ENCODE peak calls at places on chromosomes 2 and 18, in ten cellular contexts. C is T-helper 17 cell; R is stimulated activated CD4-positive, alpha-beta T cell treated with anti-CD3 and anti-CD28 coated beads, Interleukin-12 subunit alpha, Interleukin-12 subunit beta, amount 100 ng/mL, for 4 hours; E is A172; A is astrocyte; L is globus pallidus; D is AG08396; M is Calu3; J is H9; O is heart left ventricle. K is an unnamed sample.

GRCh38 chr2:224369028-224369632 is 32.8 kb downstream of the FAM124B start:
- DNase-seq in A (no peak), C (no peak), M (peak), R (no peak), E (peak), D (peak), L (no peak), O (no peak), J (no peak), K (peak)

GRCh38 chr2:26901326-26902183 is 53.6 kb downstream of the DPYSL5 start:
- DNase-seq in L (peak), E (no peak), D (no peak), M (no peak), J (peak), C (no peak), R (no peak), O (no peak), A (no peak), K (no peak)

GRCh38 chr2:151237422-151238012 is 24.1 kb downstream of the RBM43 start:
- DNase-seq in L (no peak), J (no peak), E (peak), O (no peak), D (no peak), A (peak), R (no peak), C (no peak), M (peak), K (no peak)

GRCh38 chr2:71830497-71831207 is 317.0 kb downstream of the CYP26B1 start:
- DNase-seq in O (no peak), D (no peak), A (no peak), L (no peak), E (no peak), M (no peak), R (no peak), J (peak), C (no peak), K (no peak)

GRCh38 chr2:138707424-138708074 is 72.6 kb downstream of the NXPH2 start:
- DNase-seq in E (peak), A (peak), M (no peak), L (no peak), C (no peak), J (no peak), D (peak), O (no peak), R (no peak), K (peak)

GRCh38 chr18:46570666-46571065 is 86.4 kb downstream of the LOXHD1 start:
- DNase-seq in E (no peak), O (no peak), L (no peak), J (no peak), D (no peak), R (no peak), A (no peak), M (no peak), C (no peak), K (no peak)

GRCh38 chr2:10392951-10393647 is 55.0 kb downstream of the ODC1 start:
- DNase-seq in D (no peak), R (no peak), C (no peak), L (no peak), M (no peak), A (no peak), E (peak), J (peak), O (no peak), K (no peak)

GRCh38 chr2:127216105-127216504 is 4.0 kb downstream of the CYP27C1 start:
- DNase-seq in C (no peak), E (no peak), M (no peak), D (no peak), A (peak), J (no peak), L (no peak), R (no peak), O (no peak), K (no peak)

GRCh38 chr18:32445846-32446245 is 24.8 kb downstream of the GAREM1 start:
- DNase-seq in A (no peak), C (no peak), J (no peak), E (no peak), L (peak), M (no peak), R (no peak), D (no peak), O (no peak), K (no peak)

GRCh38 chr2:3470166-3470651 is 49.1 kb downstream of the ADI1 start:
- DNase-seq in D (peak), J (no peak), L (peak), O (peak), C (no peak), A (peak), E (peak), R (no peak), M (no peak), K (peak)

GRCh38 chr2:68318686-68319396 is 908 bp downstream of the CNRIP1 start:
- DNase-seq in J (peak), E (peak), R (no peak), A (no peak), D (peak), C (no peak), L (peak), M (no peak), O (peak), K (peak)

GRCh38 chr2:147636238-147636887 is 208.5 kb upstream of the ACVR2A start:
- DNase-seq in M (no peak), R (no peak), O (no peak), L (peak), C (no peak), E (peak), D (peak), J (no peak), A (peak), K (peak)

GRCh38 chr2:151029406-151030157 is 232.1 kb downstream of the RBM43 start:
- DNase-seq in J (no peak), A (peak), R (no peak), E (peak), C (no peak), D (peak), M (no peak), O (no peak), L (no peak), K (peak)

GRCh38 chr18:55234366-55235093 is 275.3 kb upstream of the CCDC68 start:
- DNase-seq in J (peak), R (peak), C (peak), M (peak), A (peak), E (peak), D (peak), L (peak), O (peak), K (peak)

GRCh38 chr2:127614731-127615130 is 31.2 kb upstream of the GPR17 start:
- DNase-seq in C (no peak), D (peak), R (no peak), O (no peak), E (no peak), L (no peak), J (no peak), A (peak), M (no peak), K (peak)